ENCODE peak calls at places on chromosomes 11 and 22, in six cellular contexts. Y is B cell, K is SJSA1, R is GM04503, U is tibial nerve, D is sigmoid colon. P is an unnamed sample.

GRCh38 chr11:44624761-44625221 is 59.3 kb downstream of the CD82 start:
- DNase-seq in R (no peak), D (peak; percentile 39), U (no peak), Y (no peak), K (no peak), P (peak; percentile 28)

GRCh38 chr11:80586464-80586863 is 1145.6 kb upstream of the TENM4 start:
- DNase-seq in U (no peak), R (no peak), D (no peak), Y (no peak), K (no peak), P (no peak)

GRCh38 chr11:15854245-15854644 is 502.1 kb downstream of the SOX6 start:
- DNase-seq in U (no peak), Y (no peak), K (no peak), R (no peak), D (no peak), P (no peak)

GRCh38 chr11:128290106-128290840 is 297.1 kb downstream of the ETS1 start:
- DNase-seq in Y (peak; percentile 87), D (peak; percentile 78), K (peak; percentile 84), R (peak; percentile 66), U (peak; percentile 85), P (peak; percentile 67)

GRCh38 chr22:27603111-27603822 is 198.3 kb downstream of the MN1 start:
- DNase-seq in K (no peak), D (no peak), R (no peak), Y (no peak), U (no peak), P (no peak)

GRCh38 chr11:11115475-11115874 is 237.6 kb downstream of the CSNK2A3 start:
- DNase-seq in R (no peak), D (no peak), U (no peak), Y (no peak), K (no peak), P (no peak)

GRCh38 chr11:113436672-113437252 is 38.4 kb downstream of the DRD2 start:
- DNase-seq in D (peak; percentile 48), U (no peak), R (no peak), Y (no peak), K (no peak), P (no peak)

GRCh38 chr11:64384981-64385952 is 26.3 kb downstream of the RPS6KA4 start:
- DNase-seq in Y (no peak), R (no peak), D (no peak), U (peak; percentile 13), K (no peak), P (no peak)

GRCh38 chr22:48651981-48652538 is 1175.6 kb downstream of the BRD1 start:
- DNase-seq in K (peak; percentile 30), R (no peak), U (no peak), D (no peak), Y (no peak), P (no peak)

GRCh38 chr11:69655479-69656394 is 14.8 kb downstream of the CCND1 start:
- DNase-seq in Y (no peak), R (no peak), K (no peak), U (no peak), D (peak; percentile 58), P (peak; percentile 62)

GRCh38 chr11:122853971-122854446 is 15.7 kb downstream of the CRTAM start:
- DNase-seq in Y (peak; percentile 72), R (peak; percentile 24), K (peak; percentile 50), U (peak; percentile 82), D (no peak), P (no peak)

GRCh38 chr11:36452987-36453386 is 57.1 kb downstream of the TRAF6 start:
- DNase-seq in R (no peak), Y (no peak), U (no peak), K (peak; percentile 19), D (no peak), P (no peak)

GRCh38 chr11:88475991-88476418 is 138.5 kb upstream of the CTSC start:
- DNase-seq in R (peak; percentile 71), Y (no peak), U (no peak), D (peak; percentile 67), K (no peak), P (no peak)

GRCh38 chr22:23179381-23180294 is 671 bp upstream of the BCR start:
- DNase-seq in U (peak; percentile 36), D (peak; percentile 78), K (peak; percentile 33), Y (peak; percentile 36), R (no peak), P (no peak)

GRCh38 chr11:68461284-68461861 is 821 bp downstream of the PPP6R3 start:
- DNase-seq in U (no peak), R (no peak), K (peak; percentile 65), Y (peak; percentile 49), D (no peak), P (peak; percentile 10)

GRCh38 chr11:119405986-119406385 is 17.0 kb downstream of the THY1 start:
- DNase-seq in D (no peak), Y (no peak), R (no peak), K (no peak), U (no peak), P (no peak)

GRCh38 chr11:19474954-19475811 is 234.4 kb upstream of the E2F8 start:
- DNase-seq in Y (no peak), R (no peak), D (no peak), U (no peak), K (no peak), P (no peak)

GRCh38 chr22:47129902-47130301 is 367.5 kb downstream of the TBC1D22A start:
- DNase-seq in K (no peak), R (no peak), U (no peak), D (no peak), Y (no peak), P (peak; percentile 64)

GRCh38 chr22:33561149-33561807 is 359.0 kb downstream of the LARGE1 start:
- DNase-seq in K (no peak), U (no peak), Y (no peak), D (no peak), R (no peak), P (no peak)

GRCh38 chr11:22115470-22116037 is 77.3 kb upstream of the ANO5 start:
- DNase-seq in R (no peak), Y (no peak), K (no peak), U (no peak), D (no peak), P (no peak)

GRCh38 chr11:28383471-28383870 is 275.3 kb downstream of the METTL15 start:
- DNase-seq in K (no peak), U (no peak), Y (no peak), R (peak; percentile 45), D (no peak), P (no peak)

GRCh38 chr11:87097582-87097981 is 59.8 kb downstream of the TMEM135 start:
- DNase-seq in U (no peak), Y (peak; percentile 50), R (no peak), K (no peak), D (no peak), P (no peak)

GRCh38 chr11:34680918-34681554 is 60.1 kb downstream of the EHF start:
- DNase-seq in R (peak; percentile 43), D (no peak), Y (no peak), K (peak; percentile 77), U (no peak), P (no peak)

GRCh38 chr11:64241175-64241429 is 207 bp downstream of the FKBP2 start:
- DNase-seq in Y (no peak), U (no peak), R (no peak), D (no peak), K (no peak), P (no peak)

GRCh38 chr11:45937916-45938315 is 15.5 kb downstream of the LARGE2 start:
- DNase-seq in U (no peak), Y (no peak), R (no peak), K (no peak), D (no peak), P (no peak)

GRCh38 chr22:23526588-23527315 is 53.3 kb downstream of the IGLL1 start:
- DNase-seq in U (no peak), Y (no peak), D (no peak), R (no peak), K (no peak), P (peak; percentile 51)

GRCh38 chr11:113732092-113732491 is 26.0 kb upstream of the TMPRSS5 start:
- DNase-seq in K (no peak), U (no peak), D (no peak), R (no peak), Y (no peak), P (no peak)

GRCh38 chr22:29342177-29342576 is 26.7 kb upstream of the RASL10A start:
- DNase-seq in R (no peak), D (no peak), Y (no peak), U (no peak), K (no peak), P (no peak)

GRCh38 chr11:36478700-36479329 is 31.3 kb downstream of the TRAF6 start:
- DNase-seq in U (peak; percentile 36), Y (peak; percentile 62), R (no peak), K (peak; percentile 62), D (no peak), P (no peak)

GRCh38 chr11:77370217-77370616 is 68.7 kb upstream of the GDPD4 start:
- DNase-seq in R (no peak), D (no peak), Y (no peak), U (no peak), K (no peak), P (no peak)

GRCh38 chr11:117097567-117098268 is 510 bp downstream of the SIK3 start:
- DNase-seq in U (peak; percentile 42), Y (peak; percentile 63), K (peak; percentile 19), D (peak; percentile 77), R (no peak), P (peak; percentile 82)

GRCh38 chr11:65445604-65446445 is 23.2 kb downstream of the NEAT1 start:
- DNase-seq in U (no peak), K (no peak), D (peak; percentile 76), R (no peak), Y (no peak), P (no peak)

GRCh38 chr22:35638408-35638807 is 9.8 kb upstream of the APOL6 start:
- DNase-seq in K (peak; percentile 52), D (peak; percentile 97), Y (no peak), R (peak; percentile 84), U (peak; percentile 72), P (no peak)